ENCODE peak calls at places on chromosomes 5 and 9, in four cellular contexts. F is adipocyte, J is GM23248, R is HCT116. Q is an unnamed sample. For H3K4me1 and H3K36me3, the result is how much of the 10 kb centered on the place peaks cover.

GRCh38 chr5:138138949-138139775 is at the start of gene NME5:
- DNase-seq in F (peak), J (no peak), R (peak), Q (no peak)

GRCh38 chr5:141503699-141504098 is 14.8 kb downstream of the PCDHGC5 start:
- DNase-seq in F (no peak), J (no peak), R (no peak), Q (no peak)

GRCh38 chr9:106798021-106798799 is 64.8 kb upstream of the ZNF462 start:
- DNase-seq in F (no peak), J (no peak), R (no peak), Q (no peak)

GRCh38 chr9:2655411-2655901 is 33.9 kb downstream of the VLDLR start:
- DNase-seq in F (peak), J (peak), R (no peak), Q (peak)

GRCh38 chr9:12996971-12997370 is 222.2 kb downstream of the LURAP1L start:
- DNase-seq in F (no peak), J (no peak), R (no peak), Q (no peak)

GRCh38 chr5:169650701-169651331 is 13.7 kb downstream of the DOCK2 start:
- DNase-seq in F (peak), J (peak), R (no peak), Q (peak)

GRCh38 chr5:68180286-68181038 is 35.1 kb upstream of the PIK3R1 start:
- DNase-seq in F (no peak), J (no peak), R (no peak), Q (no peak)

GRCh38 chr9:87683751-87684626 is 41.9 kb upstream of the CTSL start:
- DNase-seq in F (no peak), J (no peak), R (no peak), Q (no peak)

GRCh38 chr9:38017149-38017884 is 51.7 kb downstream of the SHB start:
- DNase-seq in F (peak), J (peak), R (no peak), Q (peak)

GRCh38 chr9:75869236-75869635 is 21.2 kb upstream of the PCSK5 start:
- DNase-seq in F (peak), J (no peak), R (no peak), Q (no peak)

GRCh38 chr9:88605500-88606172 is 70.7 kb downstream of the NXNL2 start:
- DNase-seq in F (peak), J (peak), R (no peak), Q (no peak)

GRCh38 chr9:71249729-71250317 is 128.4 kb upstream of the TRPM3 start:
- DNase-seq in F (peak), J (peak), R (peak), Q (peak)

GRCh38 chr9:89677696-89678393 is 73.0 kb downstream of the GADD45G start:
- DNase-seq in F (no peak), J (no peak), R (no peak), Q (no peak)

GRCh38 chr9:83456226-83456625 is 82.0 kb downstream of the FRMD3 start:
- DNase-seq in F (peak), J (peak), R (no peak), Q (no peak)

GRCh38 chr9:128361981-128362646 is 9.1 kb upstream of the URM1 start:
- DNase-seq in F (peak), J (peak), R (peak), Q (peak)

GRCh38 chr5:134840811-134841210 is 5.0 kb upstream of the C5orf24 start:
- DNase-seq in F (no peak), J (no peak), R (no peak), Q (no peak)

GRCh38 chr9:127543221-127543620 is 68.9 kb upstream of the STXBP1 start:
- DNase-seq in F (no peak), J (no peak), R (no peak), Q (no peak)

GRCh38 chr5:91586232-91586631 is 203.1 kb upstream of the ARRDC3 start:
- DNase-seq in F (no peak), J (no peak), R (no peak), Q (no peak)

GRCh38 chr5:162209005-162209605 is 141.5 kb downstream of the GABRG2 start:
- DNase-seq in F (peak), J (peak), R (peak), Q (peak)

GRCh38 chr9:21611896-21612295 is 129.8 kb upstream of the IFNE start:
- DNase-seq in F (no peak), J (peak), R (peak), Q (peak)

GRCh38 chr9:101337237-101337636 is 47.6 kb downstream of the BAAT start:
- DNase-seq in F (no peak), J (no peak), R (no peak), Q (no peak)

GRCh38 chr5:178774866-178775539 is 44.5 kb upstream of the ZNF354A start:
- DNase-seq in F (no peak), J (no peak), R (no peak), Q (no peak)

GRCh38 chr9:92138157-92138959 is 23.1 kb upstream of the SPTLC1 start:
- DNase-seq in F (peak), J (peak), R (no peak), Q (peak)

GRCh38 chr9:95138474-95138873 is 179.0 kb downstream of the FANCC start:
- DNase-seq in F (no peak), J (no peak), R (no peak), Q (no peak)

GRCh38 chr9:133604214-133604613 is 5.0 kb downstream of the FAM163B start:
- DNase-seq in F (no peak), J (no peak), R (no peak), Q (no peak)

GRCh38 chr5:108515706-108516105 is 133.8 kb upstream of the FBXL17 start:
- DNase-seq in F (peak), J (peak), R (no peak), Q (no peak)

GRCh38 chr9:20781086-20781485 is 97.0 kb downstream of the FOCAD start:
- DNase-seq in F (peak), J (no peak), R (no peak), Q (no peak)

GRCh38 chr9:13575558-13575957 is 296.1 kb upstream of the MPDZ start:
- DNase-seq in F (no peak), J (no peak), R (no peak), Q (peak)

GRCh38 chr5:86118542-86118941 is 499.2 kb upstream of the COX7C start:
- DNase-seq in F (no peak), J (no peak), R (peak), Q (no peak)

GRCh38 chr5:138351056-138351455 is 1.4 kb upstream of the KDM3B start:
- DNase-seq in F (peak), J (peak), R (no peak), Q (peak)

GRCh38 chr5:93381057-93381456 is 200.0 kb downstream of the NR2F1-AS1 start:
- DNase-seq in F (no peak), J (peak), R (no peak), Q (no peak)

GRCh38 chr5:78566747-78567449 is 81.7 kb downstream of the LHFPL2 start:
- DNase-seq in F (peak), J (peak), R (no peak), Q (peak)

GRCh38 chr5:67437905-67438845 is 241.6 kb upstream of the CD180 start:
- DNase-seq in F (no peak), J (no peak), R (no peak), Q (no peak)

GRCh38 chr9:116686693-116687073 is 422 bp upstream of the TRIM32 start:
- DNase-seq in F (peak), J (peak), R (no peak), Q (no peak)

GRCh38 chr5:137668574-137669093 is 67.3 kb downstream of the KLHL3 start:
- DNase-seq in F (no peak), J (no peak), R (no peak), Q (no peak)

GRCh38 chr9:105832311-105832710 is 138.0 kb downstream of the TMEM38B start:
- DNase-seq in F (no peak), J (no peak), R (no peak), Q (peak)

GRCh38 chr5:158789441-158789840 is 310.3 kb downstream of the EBF1 start:
- DNase-seq in F (no peak), J (no peak), R (no peak), Q (no peak)

GRCh38 chr9:7974335-7975005 is 174.9 kb upstream of the DMAC1 start:
- DNase-seq in F (no peak), J (no peak), R (no peak), Q (no peak)

GRCh38 chr9:79565245-79565644 is 6.5 kb upstream of the TLE4 start:
- DNase-seq in F (no peak), J (peak), R (no peak), Q (peak)

GRCh38 chr5:60639544-60639943 is 60.4 kb downstream of the DEPDC1B start:
- DNase-seq in F (no peak), J (no peak), R (no peak), Q (no peak)

DNA sequence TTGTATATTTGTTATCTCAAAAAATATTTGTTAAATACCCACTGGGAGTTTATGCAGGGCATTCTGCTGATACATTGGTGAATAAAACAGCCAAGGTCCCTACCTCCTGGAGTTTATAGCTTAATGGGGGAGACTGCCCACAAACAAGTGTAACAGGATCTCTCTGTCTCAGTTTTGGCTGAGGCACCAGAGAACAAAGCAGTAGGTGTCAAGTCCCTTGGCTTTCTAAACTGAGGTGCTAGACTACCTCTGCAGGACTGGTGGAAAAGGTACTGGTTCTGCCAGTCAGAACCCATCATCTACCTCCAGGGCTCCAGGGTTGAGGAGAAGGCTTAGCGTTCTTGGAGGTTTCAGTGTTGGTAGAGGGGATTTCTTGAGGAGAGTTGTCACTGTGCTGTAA is 188.4 kb upstream of the ELL2 start:
- DNase-seq in F (no peak), J (no peak), R (no peak), Q (peak)
- H3K4me3 ChIP-seq in F (no peak), J (no peak), R (no peak), Q (no peak)

GRCh38 chr5:132392978-132393825 is 23.7 kb downstream of the SLC22A5 start:
- DNase-seq in F (no peak), J (no peak), R (no peak), Q (no peak)

GRCh38 chr5:132392411-132392810 is 22.9 kb downstream of the SLC22A5 start:
- DNase-seq in F (no peak), J (no peak), R (no peak), Q (no peak)

GRCh38 chr5:132394681-132395259 is 25.3 kb downstream of the SLC22A5 start:
- DNase-seq in F (no peak), J (no peak), R (no peak), Q (no peak)

GRCh38 chr5:132397224-132397623 is 27.7 kb downstream of the SLC22A5 start:
- DNase-seq in F (no peak), J (no peak), R (no peak), Q (no peak)

GRCh38 chr5:132396589-132397001 is 27.1 kb downstream of the SLC22A5 start:
- DNase-seq in F (no peak), J (no peak), R (no peak), Q (no peak)
- H3K4me1 ChIP-seq in F (under half), J (under half), R (under half), Q (under half)

GRCh38 chr9:33939924-33940874 is 108.5 kb downstream of the UBAP2 start:
- DNase-seq in F (no peak), J (no peak), R (no peak), Q (peak)
- H3K36me3 ChIP-seq in F (half or more), J (under half), R (under half), Q (under half)

DNA sequence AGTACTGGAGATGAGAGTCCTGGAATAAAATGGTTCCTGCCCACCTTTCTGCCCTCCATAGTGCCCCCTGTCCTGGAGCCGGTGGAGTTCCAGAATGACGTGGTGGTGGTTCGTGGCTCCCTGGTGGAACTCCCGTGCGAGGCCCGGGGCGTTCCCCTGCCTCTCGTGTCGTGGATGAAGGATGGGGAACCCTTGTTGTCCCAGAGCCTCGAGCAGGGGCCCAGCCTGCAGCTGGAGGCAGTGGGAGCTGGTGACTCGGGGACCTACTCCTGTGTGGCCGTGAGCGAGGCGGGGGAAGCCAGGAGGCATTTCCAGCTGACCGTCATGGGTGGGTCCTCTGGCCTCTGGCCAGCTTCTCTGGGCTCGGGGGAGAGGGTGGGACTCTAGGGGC is 51.1 kb upstream of the ASS1 start:
- DNase-seq in F (no peak), J (no peak), R (no peak), Q (no peak)
- H3K4me3 ChIP-seq in F (no peak), J (no peak), R (no peak), Q (no peak)

DNA sequence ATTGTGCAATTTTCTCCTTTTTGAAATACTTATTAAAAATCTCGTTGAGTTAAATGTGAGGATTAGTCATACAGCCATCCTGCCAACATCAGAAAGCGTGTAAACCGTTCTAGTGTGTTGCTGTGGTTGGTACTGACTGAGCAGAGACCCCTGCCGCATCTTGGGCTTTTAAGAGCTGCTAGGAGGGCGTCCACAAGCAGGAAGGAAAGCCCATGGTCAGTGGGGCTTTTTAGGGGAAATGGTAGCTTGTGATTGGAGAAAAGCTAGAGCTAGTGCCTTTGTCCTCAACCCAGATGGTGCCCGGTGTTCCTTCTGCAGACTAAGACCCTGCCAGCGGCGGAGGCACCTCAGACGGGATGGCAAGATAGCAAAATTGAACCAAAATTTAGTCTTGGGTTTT is 1.4 kb downstream of the SDHA start:
- DNase-seq in F (peak), J (peak), R (no peak), Q (peak)
- H3K4me1 ChIP-seq in F (under half), J (under half), R (under half), Q (under half)

DNA sequence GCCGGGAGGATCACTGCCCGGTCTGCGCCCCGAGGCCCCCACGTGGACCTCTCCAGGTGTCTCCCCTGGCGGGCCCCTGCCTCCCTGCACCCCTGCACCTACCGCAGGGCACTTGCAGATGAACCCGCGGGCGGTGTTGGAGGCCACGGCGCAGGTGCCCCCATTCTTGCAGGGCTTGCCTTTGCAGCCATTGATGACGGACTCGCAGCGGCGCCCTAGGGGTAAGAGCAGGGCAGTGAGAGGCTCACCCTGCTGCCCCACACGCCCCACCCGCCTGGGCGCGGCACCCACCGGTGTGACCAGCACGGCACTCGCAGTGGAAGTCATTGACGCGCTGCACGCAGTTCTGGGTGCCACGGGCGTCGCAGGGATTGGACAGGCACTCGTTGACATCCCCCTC is 23.6 kb upstream of the SEC16A start:
- DNase-seq in F (no peak), J (no peak), R (no peak), Q (no peak)
- H3K36me3 ChIP-seq in F (half or more), J (under half), R (under half), Q (under half)